ENCODE peak calls at places on chromosome 9, in four cellular contexts. G is NCI-H748 treated with DMSO at 0.1 percent for 48 hours, K is choroid plexus epithelial cell, T is GF-D8. B is an unnamed sample.

GRCh38 chr9:126147620-126148522 is 178.8 kb upstream of the MVB12B start:
- DNase-seq in T (no peak), G (no peak), K (no peak), B (no peak)

GRCh38 chr9:117528225-117528624 is 113.4 kb upstream of the ASTN2 start:
- DNase-seq in K (no peak), G (no peak), T (no peak), B (no peak)

GRCh38 chr9:110143969-110144545 is 63.9 kb downstream of the C9orf152 start:
- DNase-seq in T (peak), G (no peak), K (no peak), B (no peak)

GRCh38 chr9:38697901-38698300 is 22.0 kb downstream of the FAM240B start:
- DNase-seq in T (no peak), K (no peak), G (no peak), B (no peak)

GRCh38 chr9:72982161-72982799 is 29.4 kb upstream of the ALDH1A1 start:
- DNase-seq in K (peak), G (no peak), T (no peak), B (no peak)

GRCh38 chr9:83238871-83239624 is 176.1 kb upstream of the RASEF start:
- DNase-seq in G (no peak), K (peak), T (peak), B (peak)

GRCh38 chr9:81534138-81534865 is 155.0 kb downstream of the TLE1 start:
- DNase-seq in T (no peak), G (no peak), K (no peak), B (no peak)

GRCh38 chr9:114905160-114905940 is 25.0 kb downstream of the TNFSF8 start:
- DNase-seq in G (no peak), K (no peak), T (no peak), B (no peak)

GRCh38 chr9:109307380-109308240 is 13.2 kb downstream of the EPB41L4B start:
- DNase-seq in K (no peak), T (no peak), G (no peak), B (no peak)

GRCh38 chr9:116475201-116475600 is 211.9 kb upstream of the TRIM32 start:
- DNase-seq in G (no peak), K (peak), T (no peak), B (peak)

GRCh38 chr9:3920586-3921582 is 379.0 kb downstream of the GLIS3 start:
- DNase-seq in T (no peak), G (no peak), K (peak), B (no peak)

GRCh38 chr9:123710299-123710698 is 219.6 kb downstream of the DENND1A start:
- DNase-seq in T (no peak), G (no peak), K (peak), B (peak)